ENCODE peak calls at places on chromosome 21, in seven cellular contexts. X is globus pallidus; G is fibroblast of pulmonary artery; A is foreskin melanocyte; Q is effector memory CD4-positive, alpha-beta T cell; C is T-cell; W is GM03348. V is an unnamed sample.

GRCh38 chr21:34935868-34936267 is 113.2 kb downstream of the RUNX1 start:
- DNase-seq in C (no peak), A (no peak), W (no peak), X (no peak), G (no peak), Q (no peak), V (no peak)

GRCh38 chr21:41678944-41679343 is 87.9 kb downstream of the RIPK4 start:
- DNase-seq in W (peak; percentile 95), G (peak; percentile 97), A (peak; percentile 82), Q (no peak), C (peak; percentile 30), X (peak; percentile 76), V (peak; percentile 78)

GRCh38 chr21:44444286-44444931 is 10.9 kb upstream of the LRRC3 start:
- DNase-seq in X (no peak), Q (no peak), C (no peak), A (no peak), W (no peak), G (no peak), V (no peak)

GRCh38 chr21:46428286-46428685 is 30.4 kb upstream of the DIP2A start:
- DNase-seq in X (no peak), C (no peak), A (no peak), W (no peak), Q (no peak), G (no peak), V (no peak)

GRCh38 chr21:39127506-39127905 is 55.7 kb downstream of the PSMG1 start:
- DNase-seq in X (no peak), C (no peak), A (no peak), W (no peak), Q (no peak), G (no peak), V (no peak)

GRCh38 chr21:25700741-25701140 is 34.0 kb downstream of the ATP5PF start:
- DNase-seq in A (no peak), C (no peak), X (no peak), G (no peak), Q (no peak), W (no peak), V (no peak)

GRCh38 chr21:34302496-34302895 is 61.3 kb upstream of the KCNE2 start:
- DNase-seq in W (no peak), G (no peak), C (no peak), A (no peak), X (no peak), Q (no peak), V (no peak)

GRCh38 chr21:24955275-24955961 is 651.9 kb downstream of the MRPL39 start:
- DNase-seq in C (no peak), G (no peak), W (no peak), Q (no peak), A (no peak), X (no peak), V (no peak)

V was measured in AG04450.